ENCODE peak calls at places on chromosomes 2 and 18, in eight cellular contexts. One of them, this sample, is unnamed.

GRCh38 chr2:208040199-208041171 is 15.2 kb upstream of the PLEKHM3 start:
- DNase-seq in posterior vena cava: peak; percentile 91
- DNase-seq in substantia nigra: no peak
- DNase-seq in IMR-90: peak; percentile 82
- DNase-seq in mucosa of gallbladder: peak; percentile 56
- DNase-seq in stimulated activated naive CD8-positive, alpha-beta T cell treated with anti-CD3 and anti-CD28 coated beads, Interleukin-15, amount 100 ng/mL, for 72 hours: peak; percentile 76
- DNase-seq in A549: peak; percentile 53
- DNase-seq in activated naive CD4-positive, alpha-beta T cell: peak; percentile 47
- DNase-seq in this sample: peak; percentile 41

GRCh38 chr2:64847930-64848329 is 141.3 kb upstream of the SLC1A4 start:
- DNase-seq in posterior vena cava: no peak
- DNase-seq in substantia nigra: no peak
- DNase-seq in IMR-90: no peak
- DNase-seq in mucosa of gallbladder: no peak
- DNase-seq in stimulated activated naive CD8-positive, alpha-beta T cell treated with anti-CD3 and anti-CD28 coated beads, Interleukin-15, amount 100 ng/mL, for 72 hours: no peak
- DNase-seq in A549: no peak
- DNase-seq in activated naive CD4-positive, alpha-beta T cell: no peak
- DNase-seq in this sample: no peak

GRCh38 chr2:84474176-84474575 is 15.1 kb upstream of the SUCLG1 start:
- DNase-seq in posterior vena cava: no peak
- DNase-seq in substantia nigra: no peak
- DNase-seq in IMR-90: no peak
- DNase-seq in mucosa of gallbladder: no peak
- DNase-seq in stimulated activated naive CD8-positive, alpha-beta T cell treated with anti-CD3 and anti-CD28 coated beads, Interleukin-15, amount 100 ng/mL, for 72 hours: no peak
- DNase-seq in A549: no peak
- DNase-seq in activated naive CD4-positive, alpha-beta T cell: no peak
- DNase-seq in this sample: no peak

GRCh38 chr18:49071365-49071764 is 120.6 kb upstream of the SMAD7 start:
- DNase-seq in posterior vena cava: no peak
- DNase-seq in substantia nigra: no peak
- DNase-seq in IMR-90: no peak
- DNase-seq in mucosa of gallbladder: no peak
- DNase-seq in stimulated activated naive CD8-positive, alpha-beta T cell treated with anti-CD3 and anti-CD28 coated beads, Interleukin-15, amount 100 ng/mL, for 72 hours: no peak
- DNase-seq in A549: no peak
- DNase-seq in activated naive CD4-positive, alpha-beta T cell: no peak
- DNase-seq in this sample: no peak

GRCh38 chr2:25971596-25971995 is 10.7 kb downstream of the KIF3C start:
- DNase-seq in posterior vena cava: no peak
- DNase-seq in substantia nigra: no peak
- DNase-seq in IMR-90: no peak
- DNase-seq in mucosa of gallbladder: no peak
- DNase-seq in stimulated activated naive CD8-positive, alpha-beta T cell treated with anti-CD3 and anti-CD28 coated beads, Interleukin-15, amount 100 ng/mL, for 72 hours: no peak
- DNase-seq in A549: no peak
- DNase-seq in activated naive CD4-positive, alpha-beta T cell: no peak
- DNase-seq in this sample: no peak

GRCh38 chr2:188811522-188811921 is 162.7 kb upstream of the COL3A1 start:
- DNase-seq in posterior vena cava: no peak
- DNase-seq in substantia nigra: no peak
- DNase-seq in IMR-90: peak; percentile 81
- DNase-seq in mucosa of gallbladder: no peak
- DNase-seq in stimulated activated naive CD8-positive, alpha-beta T cell treated with anti-CD3 and anti-CD28 coated beads, Interleukin-15, amount 100 ng/mL, for 72 hours: no peak
- DNase-seq in A549: no peak
- DNase-seq in activated naive CD4-positive, alpha-beta T cell: no peak
- DNase-seq in this sample: no peak

GRCh38 chr18:60372141-60372540 is 434 bp downstream of the MC4R start:
- DNase-seq in posterior vena cava: no peak
- DNase-seq in substantia nigra: no peak
- DNase-seq in IMR-90: no peak
- DNase-seq in mucosa of gallbladder: no peak
- DNase-seq in stimulated activated naive CD8-positive, alpha-beta T cell treated with anti-CD3 and anti-CD28 coated beads, Interleukin-15, amount 100 ng/mL, for 72 hours: no peak
- DNase-seq in A549: no peak
- DNase-seq in activated naive CD4-positive, alpha-beta T cell: no peak
- DNase-seq in this sample: no peak

GRCh38 chr2:195879153-195879552 is 189.5 kb downstream of the DNAH7 start:
- DNase-seq in posterior vena cava: no peak
- DNase-seq in substantia nigra: no peak
- DNase-seq in IMR-90: no peak
- DNase-seq in mucosa of gallbladder: no peak
- DNase-seq in stimulated activated naive CD8-positive, alpha-beta T cell treated with anti-CD3 and anti-CD28 coated beads, Interleukin-15, amount 100 ng/mL, for 72 hours: no peak
- DNase-seq in A549: no peak
- DNase-seq in activated naive CD4-positive, alpha-beta T cell: no peak
- DNase-seq in this sample: no peak

GRCh38 chr18:59026831-59027410 is 112.8 kb upstream of the SEC11C start:
- DNase-seq in posterior vena cava: no peak
- DNase-seq in substantia nigra: no peak
- DNase-seq in IMR-90: no peak
- DNase-seq in mucosa of gallbladder: no peak
- DNase-seq in stimulated activated naive CD8-positive, alpha-beta T cell treated with anti-CD3 and anti-CD28 coated beads, Interleukin-15, amount 100 ng/mL, for 72 hours: no peak
- DNase-seq in A549: no peak
- DNase-seq in activated naive CD4-positive, alpha-beta T cell: no peak
- DNase-seq in this sample: no peak

GRCh38 chr18:44700652-44701051 is 20.0 kb downstream of the SETBP1 start:
- DNase-seq in posterior vena cava: no peak
- DNase-seq in substantia nigra: no peak
- DNase-seq in IMR-90: no peak
- DNase-seq in mucosa of gallbladder: peak; percentile 33
- DNase-seq in stimulated activated naive CD8-positive, alpha-beta T cell treated with anti-CD3 and anti-CD28 coated beads, Interleukin-15, amount 100 ng/mL, for 72 hours: no peak
- DNase-seq in A549: no peak
- DNase-seq in activated naive CD4-positive, alpha-beta T cell: no peak
- DNase-seq in this sample: no peak

GRCh38 chr2:120719471-120719870 is 16.2 kb upstream of the GLI2 start:
- DNase-seq in posterior vena cava: peak; percentile 66
- DNase-seq in substantia nigra: no peak
- DNase-seq in IMR-90: no peak
- DNase-seq in mucosa of gallbladder: no peak
- DNase-seq in stimulated activated naive CD8-positive, alpha-beta T cell treated with anti-CD3 and anti-CD28 coated beads, Interleukin-15, amount 100 ng/mL, for 72 hours: no peak
- DNase-seq in A549: no peak
- DNase-seq in activated naive CD4-positive, alpha-beta T cell: no peak
- DNase-seq in this sample: no peak

GRCh38 chr2:232073031-232073430 is 111.5 kb downstream of the DIS3L2 start:
- DNase-seq in posterior vena cava: no peak
- DNase-seq in substantia nigra: no peak
- DNase-seq in IMR-90: no peak
- DNase-seq in mucosa of gallbladder: no peak
- DNase-seq in stimulated activated naive CD8-positive, alpha-beta T cell treated with anti-CD3 and anti-CD28 coated beads, Interleukin-15, amount 100 ng/mL, for 72 hours: no peak
- DNase-seq in A549: no peak
- DNase-seq in activated naive CD4-positive, alpha-beta T cell: no peak
- DNase-seq in this sample: no peak

GRCh38 chr2:16277117-16277516 is 336.8 kb downstream of the MYCN start:
- DNase-seq in posterior vena cava: no peak
- DNase-seq in substantia nigra: no peak
- DNase-seq in IMR-90: no peak
- DNase-seq in mucosa of gallbladder: no peak
- DNase-seq in stimulated activated naive CD8-positive, alpha-beta T cell treated with anti-CD3 and anti-CD28 coated beads, Interleukin-15, amount 100 ng/mL, for 72 hours: no peak
- DNase-seq in A549: no peak
- DNase-seq in activated naive CD4-positive, alpha-beta T cell: no peak
- DNase-seq in this sample: no peak

GRCh38 chr2:119223521-119224390 is at the start of gene STEAP3:
- DNase-seq in posterior vena cava: peak; percentile 89
- DNase-seq in substantia nigra: no peak
- DNase-seq in IMR-90: peak; percentile 35
- DNase-seq in mucosa of gallbladder: peak; percentile 54
- DNase-seq in stimulated activated naive CD8-positive, alpha-beta T cell treated with anti-CD3 and anti-CD28 coated beads, Interleukin-15, amount 100 ng/mL, for 72 hours: no peak
- DNase-seq in A549: peak; percentile 69
- DNase-seq in activated naive CD4-positive, alpha-beta T cell: no peak
- DNase-seq in this sample: peak; percentile 72

GRCh38 chr2:157315901-157316300 is 9.7 kb downstream of the ERMN start:
- DNase-seq in posterior vena cava: no peak
- DNase-seq in substantia nigra: no peak
- DNase-seq in IMR-90: no peak
- DNase-seq in mucosa of gallbladder: no peak
- DNase-seq in stimulated activated naive CD8-positive, alpha-beta T cell treated with anti-CD3 and anti-CD28 coated beads, Interleukin-15, amount 100 ng/mL, for 72 hours: no peak
- DNase-seq in A549: no peak
- DNase-seq in activated naive CD4-positive, alpha-beta T cell: no peak
- DNase-seq in this sample: no peak

GRCh38 chr2:8426577-8426976 is 255.3 kb upstream of the ID2 start:
- DNase-seq in posterior vena cava: no peak
- DNase-seq in substantia nigra: no peak
- DNase-seq in IMR-90: no peak
- DNase-seq in mucosa of gallbladder: no peak
- DNase-seq in stimulated activated naive CD8-positive, alpha-beta T cell treated with anti-CD3 and anti-CD28 coated beads, Interleukin-15, amount 100 ng/mL, for 72 hours: peak; percentile 0
- DNase-seq in A549: no peak
- DNase-seq in activated naive CD4-positive, alpha-beta T cell: no peak
- DNase-seq in this sample: no peak

GRCh38 chr2:41698787-41699422 is 348.9 kb upstream of the PKDCC start:
- DNase-seq in posterior vena cava: peak; percentile 80
- DNase-seq in substantia nigra: no peak
- DNase-seq in IMR-90: no peak
- DNase-seq in mucosa of gallbladder: no peak
- DNase-seq in stimulated activated naive CD8-positive, alpha-beta T cell treated with anti-CD3 and anti-CD28 coated beads, Interleukin-15, amount 100 ng/mL, for 72 hours: no peak
- DNase-seq in A549: no peak
- DNase-seq in activated naive CD4-positive, alpha-beta T cell: no peak
- DNase-seq in this sample: peak; percentile 32

GRCh38 chr2:128986026-128986720 is 667.5 kb upstream of the HS6ST1 start:
- DNase-seq in posterior vena cava: no peak
- DNase-seq in substantia nigra: no peak
- DNase-seq in IMR-90: no peak
- DNase-seq in mucosa of gallbladder: peak; percentile 8
- DNase-seq in stimulated activated naive CD8-positive, alpha-beta T cell treated with anti-CD3 and anti-CD28 coated beads, Interleukin-15, amount 100 ng/mL, for 72 hours: no peak
- DNase-seq in A549: no peak
- DNase-seq in activated naive CD4-positive, alpha-beta T cell: no peak
- DNase-seq in this sample: no peak

GRCh38 chr18:58195278-58195721 is 151.3 kb downstream of the NEDD4L start:
- DNase-seq in posterior vena cava: no peak
- DNase-seq in substantia nigra: no peak
- DNase-seq in IMR-90: no peak
- DNase-seq in mucosa of gallbladder: no peak
- DNase-seq in stimulated activated naive CD8-positive, alpha-beta T cell treated with anti-CD3 and anti-CD28 coated beads, Interleukin-15, amount 100 ng/mL, for 72 hours: peak; percentile 21
- DNase-seq in A549: no peak
- DNase-seq in activated naive CD4-positive, alpha-beta T cell: peak; percentile 8
- DNase-seq in this sample: no peak

GRCh38 chr2:236180831-236181453 is 12.8 kb upstream of the GBX2 start:
- DNase-seq in posterior vena cava: no peak
- DNase-seq in substantia nigra: no peak
- DNase-seq in IMR-90: peak; percentile 65
- DNase-seq in mucosa of gallbladder: peak; percentile 37
- DNase-seq in stimulated activated naive CD8-positive, alpha-beta T cell treated with anti-CD3 and anti-CD28 coated beads, Interleukin-15, amount 100 ng/mL, for 72 hours: no peak
- DNase-seq in A549: peak; percentile 87
- DNase-seq in activated naive CD4-positive, alpha-beta T cell: no peak
- DNase-seq in this sample: no peak

GRCh38 chr2:188159484-188159883 is 132.2 kb upstream of the GULP1 start:
- DNase-seq in posterior vena cava: no peak
- DNase-seq in substantia nigra: no peak
- DNase-seq in IMR-90: no peak
- DNase-seq in mucosa of gallbladder: no peak
- DNase-seq in stimulated activated naive CD8-positive, alpha-beta T cell treated with anti-CD3 and anti-CD28 coated beads, Interleukin-15, amount 100 ng/mL, for 72 hours: no peak
- DNase-seq in A549: no peak
- DNase-seq in activated naive CD4-positive, alpha-beta T cell: no peak
- DNase-seq in this sample: no peak

GRCh38 chr2:241413929-241414580 is 58.0 kb downstream of the FARP2 start:
- DNase-seq in posterior vena cava: no peak
- DNase-seq in substantia nigra: no peak
- DNase-seq in IMR-90: peak; percentile 76
- DNase-seq in mucosa of gallbladder: no peak
- DNase-seq in stimulated activated naive CD8-positive, alpha-beta T cell treated with anti-CD3 and anti-CD28 coated beads, Interleukin-15, amount 100 ng/mL, for 72 hours: no peak
- DNase-seq in A549: no peak
- DNase-seq in activated naive CD4-positive, alpha-beta T cell: no peak
- DNase-seq in this sample: no peak

GRCh38 chr18:59143441-59143840 is 3.8 kb downstream of the SEC11C start:
- DNase-seq in posterior vena cava: no peak
- DNase-seq in substantia nigra: no peak
- DNase-seq in IMR-90: peak; percentile 41
- DNase-seq in mucosa of gallbladder: no peak
- DNase-seq in stimulated activated naive CD8-positive, alpha-beta T cell treated with anti-CD3 and anti-CD28 coated beads, Interleukin-15, amount 100 ng/mL, for 72 hours: no peak
- DNase-seq in A549: no peak
- DNase-seq in activated naive CD4-positive, alpha-beta T cell: no peak
- DNase-seq in this sample: no peak

GRCh38 chr2:122736279-122736678 is 980.8 kb downstream of the TSN start:
- DNase-seq in posterior vena cava: no peak
- DNase-seq in substantia nigra: no peak
- DNase-seq in IMR-90: no peak
- DNase-seq in mucosa of gallbladder: no peak
- DNase-seq in stimulated activated naive CD8-positive, alpha-beta T cell treated with anti-CD3 and anti-CD28 coated beads, Interleukin-15, amount 100 ng/mL, for 72 hours: no peak
- DNase-seq in A549: no peak
- DNase-seq in activated naive CD4-positive, alpha-beta T cell: no peak
- DNase-seq in this sample: no peak

GRCh38 chr2:505931-506330 is 171.3 kb downstream of the TMEM18 start:
- DNase-seq in posterior vena cava: peak; percentile 71
- DNase-seq in substantia nigra: no peak
- DNase-seq in IMR-90: no peak
- DNase-seq in mucosa of gallbladder: no peak
- DNase-seq in stimulated activated naive CD8-positive, alpha-beta T cell treated with anti-CD3 and anti-CD28 coated beads, Interleukin-15, amount 100 ng/mL, for 72 hours: no peak
- DNase-seq in A549: no peak
- DNase-seq in activated naive CD4-positive, alpha-beta T cell: no peak
- DNase-seq in this sample: no peak

GRCh38 chr18:48514786-48515185 is 24.0 kb upstream of the CTIF start:
- DNase-seq in posterior vena cava: no peak
- DNase-seq in substantia nigra: peak; percentile 2
- DNase-seq in IMR-90: no peak
- DNase-seq in mucosa of gallbladder: no peak
- DNase-seq in stimulated activated naive CD8-positive, alpha-beta T cell treated with anti-CD3 and anti-CD28 coated beads, Interleukin-15, amount 100 ng/mL, for 72 hours: no peak
- DNase-seq in A549: no peak
- DNase-seq in activated naive CD4-positive, alpha-beta T cell: no peak
- DNase-seq in this sample: no peak

GRCh38 chr2:110931648-110932047 is 189.1 kb upstream of the BCL2L11 start:
- DNase-seq in posterior vena cava: no peak
- DNase-seq in substantia nigra: no peak
- DNase-seq in IMR-90: peak; percentile 15
- DNase-seq in mucosa of gallbladder: no peak
- DNase-seq in stimulated activated naive CD8-positive, alpha-beta T cell treated with anti-CD3 and anti-CD28 coated beads, Interleukin-15, amount 100 ng/mL, for 72 hours: no peak
- DNase-seq in A549: no peak
- DNase-seq in activated naive CD4-positive, alpha-beta T cell: no peak
- DNase-seq in this sample: no peak

GRCh38 chr2:238597638-238598528 is 171.2 kb downstream of the ASB1 start:
- DNase-seq in posterior vena cava: peak; percentile 58
- DNase-seq in substantia nigra: no peak
- DNase-seq in IMR-90: no peak
- DNase-seq in mucosa of gallbladder: no peak
- DNase-seq in stimulated activated naive CD8-positive, alpha-beta T cell treated with anti-CD3 and anti-CD28 coated beads, Interleukin-15, amount 100 ng/mL, for 72 hours: no peak
- DNase-seq in A549: no peak
- DNase-seq in activated naive CD4-positive, alpha-beta T cell: no peak
- DNase-seq in this sample: no peak

GRCh38 chr2:178117725-178118124 is 5.5 kb downstream of the RBM45 start:
- DNase-seq in posterior vena cava: no peak
- DNase-seq in substantia nigra: no peak
- DNase-seq in IMR-90: no peak
- DNase-seq in mucosa of gallbladder: no peak
- DNase-seq in stimulated activated naive CD8-positive, alpha-beta T cell treated with anti-CD3 and anti-CD28 coated beads, Interleukin-15, amount 100 ng/mL, for 72 hours: no peak
- DNase-seq in A549: no peak
- DNase-seq in activated naive CD4-positive, alpha-beta T cell: no peak
- DNase-seq in this sample: no peak

GRCh38 chr2:177246000-177246399 is 18.5 kb downstream of the NFE2L2 start:
- DNase-seq in posterior vena cava: no peak
- DNase-seq in substantia nigra: no peak
- DNase-seq in IMR-90: no peak
- DNase-seq in mucosa of gallbladder: no peak
- DNase-seq in stimulated activated naive CD8-positive, alpha-beta T cell treated with anti-CD3 and anti-CD28 coated beads, Interleukin-15, amount 100 ng/mL, for 72 hours: no peak
- DNase-seq in A549: no peak
- DNase-seq in activated naive CD4-positive, alpha-beta T cell: no peak
- DNase-seq in this sample: no peak

GRCh38 chr2:72917138-72917874 is at the start of gene EMX1:
- DNase-seq in posterior vena cava: no peak
- DNase-seq in substantia nigra: no peak
- DNase-seq in IMR-90: no peak
- DNase-seq in mucosa of gallbladder: peak; percentile 60
- DNase-seq in stimulated activated naive CD8-positive, alpha-beta T cell treated with anti-CD3 and anti-CD28 coated beads, Interleukin-15, amount 100 ng/mL, for 72 hours: peak; percentile 69
- DNase-seq in A549: peak; percentile 79
- DNase-seq in activated naive CD4-positive, alpha-beta T cell: peak; percentile 29
- DNase-seq in this sample: peak; percentile 74

GRCh38 chr2:102439065-102439695 is 16.2 kb downstream of the IL18RAP start:
- DNase-seq in posterior vena cava: no peak
- DNase-seq in substantia nigra: no peak
- DNase-seq in IMR-90: peak; percentile 74
- DNase-seq in mucosa of gallbladder: peak; percentile 25
- DNase-seq in stimulated activated naive CD8-positive, alpha-beta T cell treated with anti-CD3 and anti-CD28 coated beads, Interleukin-15, amount 100 ng/mL, for 72 hours: no peak
- DNase-seq in A549: no peak
- DNase-seq in activated naive CD4-positive, alpha-beta T cell: no peak
- DNase-seq in this sample: no peak

GRCh38 chr2:64625352-64626145 is 28.2 kb downstream of the SERTAD2 start:
- DNase-seq in posterior vena cava: no peak
- DNase-seq in substantia nigra: no peak
- DNase-seq in IMR-90: no peak
- DNase-seq in mucosa of gallbladder: no peak
- DNase-seq in stimulated activated naive CD8-positive, alpha-beta T cell treated with anti-CD3 and anti-CD28 coated beads, Interleukin-15, amount 100 ng/mL, for 72 hours: no peak
- DNase-seq in A549: no peak
- DNase-seq in activated naive CD4-positive, alpha-beta T cell: no peak
- DNase-seq in this sample: no peak

GRCh38 chr2:216350214-216350789 is 22.0 kb downstream of the MARCHF4 start:
- DNase-seq in posterior vena cava: no peak
- DNase-seq in substantia nigra: no peak
- DNase-seq in IMR-90: peak; percentile 81
- DNase-seq in mucosa of gallbladder: no peak
- DNase-seq in stimulated activated naive CD8-positive, alpha-beta T cell treated with anti-CD3 and anti-CD28 coated beads, Interleukin-15, amount 100 ng/mL, for 72 hours: peak; percentile 52
- DNase-seq in A549: no peak
- DNase-seq in activated naive CD4-positive, alpha-beta T cell: no peak
- DNase-seq in this sample: no peak

This sample was measured in progenitor cell of endocrine pancreas.